ENCODE peak calls at places on chromosome 1, in eight cellular contexts. Z is trophoblast cell, E is neural progenitor cell, B is pancreas, Q is right cardiac atrium, X is kidney, D is iPS DF 6.9, M is neuronal stem cell. W is an unnamed sample.

GRCh38 chr1:178607718-178608408 is 95.0 kb downstream of the TEX35 start:
- DNase-seq in E (no peak), M (no peak), Z (peak; percentile 27), B (no peak), X (no peak), Q (no peak), D (no peak), W (no peak)

GRCh38 chr1:41735139-41735538 is 183.6 kb downstream of the HIVEP3 start:
- DNase-seq in M (no peak), Z (no peak), E (no peak), X (no peak), B (no peak), Q (no peak), D (no peak), W (no peak)

GRCh38 chr1:150194381-150195031 is 41.4 kb downstream of the ANP32E start:
- DNase-seq in Q (no peak), B (no peak), M (no peak), Z (peak; percentile 77), X (no peak), D (no peak), E (no peak), W (no peak)

GRCh38 chr1:202438393-202439174 is 90.1 kb downstream of the PPP1R12B start:
- DNase-seq in D (no peak), E (no peak), Q (peak; percentile 50), Z (no peak), M (no peak), X (peak; percentile 68), B (no peak), W (no peak)

GRCh38 chr1:67367370-67368345 is 60.0 kb downstream of the IL12RB2 start:
- DNase-seq in X (peak; percentile 72), Z (no peak), B (peak; percentile 69), E (no peak), D (no peak), Q (peak; percentile 77), M (no peak), W (no peak)

GRCh38 chr1:201634261-201634660 is 95.3 kb downstream of the NAV1 start:
- DNase-seq in Q (peak; percentile 23), B (no peak), M (no peak), D (no peak), E (no peak), X (peak; percentile 0), Z (no peak), W (no peak)

GRCh38 chr1:18948048-18948912 is 8.2 kb downstream of the IFFO2 start:
- DNase-seq in B (no peak), Z (peak; percentile 25), X (peak; percentile 61), Q (peak; percentile 63), E (no peak), M (no peak), D (no peak), W (peak; percentile 76)

GRCh38 chr1:36448530-36449051 is 1.7 kb downstream of the OSCP1 start:
- DNase-seq in E (no peak), M (no peak), X (no peak), D (no peak), B (no peak), Z (no peak), Q (no peak), W (no peak)

GRCh38 chr1:215623162-215623561 is 56.1 kb downstream of the KCTD3 start:
- DNase-seq in Z (no peak), X (no peak), M (no peak), Q (no peak), D (no peak), E (no peak), B (no peak), W (no peak)

DNA sequence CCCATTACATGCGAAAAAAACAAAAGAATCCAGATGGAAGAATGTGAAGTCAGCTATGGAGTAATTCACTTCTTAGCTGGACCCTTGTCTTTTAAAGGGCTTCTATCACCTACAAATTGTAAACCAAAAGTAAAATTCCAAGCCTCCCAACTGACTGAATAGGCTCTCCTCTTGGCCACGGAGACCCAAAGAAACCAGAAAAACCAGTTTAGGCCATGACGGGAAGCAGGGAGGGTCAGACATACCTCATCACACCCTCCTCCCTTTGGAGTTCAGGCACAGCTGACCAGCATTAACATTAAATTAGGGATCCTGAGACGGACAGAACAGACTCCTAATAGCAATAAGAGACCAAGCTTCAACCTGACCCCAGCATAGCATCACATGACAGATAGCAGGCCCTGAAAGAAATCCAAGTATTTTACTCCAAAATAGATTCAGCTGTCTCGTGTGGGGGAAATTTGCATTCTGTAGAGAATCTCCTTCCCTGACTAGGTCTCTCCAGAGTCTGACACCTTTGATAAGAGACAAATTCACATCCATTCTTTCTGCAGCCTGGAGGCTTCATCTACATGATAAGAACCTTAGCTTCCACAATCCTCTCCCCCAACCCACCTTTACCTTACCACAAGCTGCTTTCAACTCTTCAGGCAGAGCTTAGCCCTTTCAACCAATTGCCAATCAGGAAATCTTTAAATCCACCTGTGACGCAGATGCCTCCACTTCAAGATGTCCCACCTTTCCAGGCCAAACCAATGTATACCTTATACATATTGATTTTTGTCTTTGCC is 177.2 kb upstream of the RAB4A start:
- DNase-seq in D (peak; percentile 88), Z (peak; percentile 98), E (no peak), Q (no peak), B (no peak), M (no peak), X (no peak), W (no peak)
- H3K4me3 ChIP-seq in D (no peak overlapping the region), Z (no peak overlapping the region), E (no peak overlapping the region), Q (no peak overlapping the region), B (no peak overlapping the region), M (no peak overlapping the region), X (no peak overlapping the region), W (no peak overlapping the region)

DNA sequence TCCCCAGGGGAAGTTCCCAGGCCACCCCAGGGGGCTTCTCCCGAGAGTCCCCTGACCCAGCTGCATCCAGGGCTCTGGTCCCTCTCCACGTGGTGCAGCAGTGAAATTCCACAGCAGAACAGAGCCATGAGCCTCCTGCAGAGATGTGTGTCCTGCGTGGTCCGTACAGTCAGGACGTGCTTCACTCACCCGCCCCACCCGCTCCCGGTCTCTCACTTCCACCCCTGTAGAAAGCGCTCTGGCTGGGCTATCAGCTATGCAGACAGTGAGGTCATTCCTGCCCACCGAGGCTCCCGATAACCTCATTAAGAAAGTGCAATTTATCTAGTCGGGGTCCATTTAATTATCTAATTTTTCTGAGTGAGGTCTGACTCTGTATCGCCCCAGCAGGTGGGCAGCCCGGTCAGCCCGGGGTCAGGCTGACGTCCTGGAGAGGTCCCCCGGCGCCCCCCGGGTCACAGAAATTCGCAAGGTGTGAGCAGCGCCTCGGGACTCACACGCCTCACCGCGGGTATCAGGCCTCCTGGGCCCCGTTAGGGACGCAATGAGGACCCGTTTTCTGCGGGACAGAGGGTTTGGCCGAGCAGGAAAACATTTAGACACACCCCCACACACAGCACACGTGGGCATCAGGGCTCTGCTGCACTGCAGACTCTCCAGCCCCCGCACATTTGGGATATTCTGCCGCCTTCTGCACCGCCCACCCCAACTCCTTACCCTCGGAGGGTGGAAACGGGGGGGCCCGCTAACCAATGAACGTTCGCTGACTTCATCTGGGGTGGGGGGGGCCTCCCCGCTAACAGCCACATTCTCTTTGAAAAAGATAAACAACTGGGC is 76.7 kb downstream of the PRDM16 start:
- DNase-seq in X (no peak), E (no peak), D (no peak), Z (no peak), Q (no peak), M (no peak), B (no peak), W (no peak)
- H3K27ac ChIP-seq in X (no peak overlapping the region), E (no peak overlapping the region), D (no peak overlapping the region), Z (no peak overlapping the region), Q (no peak overlapping the region), M (no peak overlapping the region), B (no peak overlapping the region), W (no peak overlapping the region)

DNA sequence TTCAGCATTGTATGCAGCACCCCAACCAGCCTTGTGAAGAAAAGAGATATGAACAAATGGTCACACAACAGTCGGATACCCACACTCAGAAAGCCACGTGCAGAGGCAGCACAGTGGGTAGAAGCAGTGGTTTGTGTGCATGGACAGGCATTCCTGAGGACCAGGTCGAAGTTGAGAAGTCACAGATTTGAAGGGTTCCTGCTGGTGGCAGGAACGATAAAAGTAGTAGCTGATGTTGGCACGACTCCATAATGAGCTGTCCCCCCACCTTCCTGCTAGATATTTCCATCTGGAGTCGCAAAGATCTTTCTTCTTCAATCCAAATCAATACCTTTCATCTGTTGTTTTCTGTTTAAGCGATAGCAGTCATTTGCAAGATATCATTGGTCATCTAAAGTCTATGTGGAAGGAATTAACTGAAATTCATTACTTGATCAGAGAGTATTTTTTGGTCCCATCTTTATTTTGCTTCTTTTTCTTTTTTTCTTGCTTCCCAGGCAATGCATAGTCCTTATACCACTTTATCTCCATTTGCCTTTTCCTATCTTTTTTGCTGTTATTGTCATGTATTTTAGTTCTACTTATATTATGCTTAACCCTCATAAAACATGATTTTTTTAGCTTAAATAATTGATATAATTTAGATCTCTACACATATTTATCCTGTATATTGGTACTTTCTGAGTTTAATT is 176.4 kb downstream of the DHRS3 start:
- DNase-seq in M (no peak), Z (no peak), E (no peak), X (no peak), B (no peak), D (no peak), Q (no peak), W (no peak)
- H3K4me1 ChIP-seq in M (no peaks in the 10 kb centered on the region), Z (peaks cover 7% of the 10 kb centered on the region), E (peaks cover 14% of the 10 kb centered on the region), X (peaks cover 4% of the 10 kb centered on the region), B (no peaks in the 10 kb centered on the region), D (no peaks in the 10 kb centered on the region), Q (peaks cover 3% of the 10 kb centered on the region), W (peaks cover 57% of the 10 kb centered on the region)

DNA sequence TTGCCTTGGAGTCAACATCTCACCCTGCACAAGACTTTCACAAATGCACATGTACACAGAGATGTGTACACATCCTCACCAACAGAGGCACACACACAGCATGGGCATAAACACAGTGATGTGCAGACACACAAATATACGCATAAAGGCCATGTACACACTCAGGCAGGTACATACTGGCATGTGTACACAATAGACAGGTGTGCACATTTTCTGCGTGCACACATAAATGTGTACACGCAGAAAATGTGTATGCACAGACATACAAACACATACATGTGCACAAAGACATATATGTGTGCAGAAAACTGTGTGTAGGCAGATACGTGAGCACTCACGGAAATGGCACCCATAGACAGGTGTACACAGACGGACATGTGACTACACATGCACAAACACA is 85.3 kb upstream of the ZBTB40 start:
- DNase-seq in Z (no peak), B (no peak), D (no peak), X (no peak), E (no peak), M (no peak), Q (no peak), W (no peak)
- H3K4me3 ChIP-seq in Z (no peak overlapping the region), B (no peak overlapping the region), D (no peak overlapping the region), X (no peak overlapping the region), E (no peak overlapping the region), M (peak overlapping the region; percentile 5), Q (no peak overlapping the region), W (no peak overlapping the region)

GRCh38 chr1:7301346-7301993 is 469.6 kb upstream of the VAMP3 start:
- DNase-seq in D (no peak), X (no peak), E (no peak), M (no peak), B (no peak), Q (no peak), Z (no peak), W (no peak)
- H3K27ac ChIP-seq in D (no peak overlapping the region), X (no peak overlapping the region), E (no peak overlapping the region), M (no peak overlapping the region), B (no peak overlapping the region), Q (no peak overlapping the region), Z (no peak overlapping the region), W (no peak overlapping the region)

W was measured in CD8-positive, alpha-beta T cell.